ENCODE peak calls at places on chromosomes 5 and 9, in four cellular contexts. U is ovary, L is tibial nerve, Z is body of pancreas. W is an unnamed sample.

GRCh38 chr5:144203750-144204596 is 33.3 kb downstream of the KCTD16 start:
- DNase-seq in U (no peak), L (peak; percentile 87), Z (peak; percentile 70), W (no peak)

GRCh38 chr5:159286420-159287035 is 23.4 kb downstream of the UBLCP1 start:
- DNase-seq in U (no peak), L (no peak), Z (no peak), W (no peak)

GRCh38 chr5:157108961-157109360 is at the start of gene HAVCR2:
- DNase-seq in U (no peak), L (peak; percentile 47), Z (peak; percentile 21), W (peak; percentile 15)

GRCh38 chr9:79574166-79574565 is 2.4 kb downstream of the TLE4 start:
- DNase-seq in U (no peak), L (no peak), Z (no peak), W (no peak)

GRCh38 chr5:53335115-53335514 is 145.3 kb upstream of the FST start:
- DNase-seq in U (no peak), L (no peak), Z (no peak), W (no peak)

GRCh38 chr5:124740055-124740454 is 6.4 kb downstream of the ZNF608 start:
- DNase-seq in U (no peak), L (no peak), Z (no peak), W (no peak)

GRCh38 chr9:78685471-78685870 is 388.5 kb downstream of the PSAT1 start:
- DNase-seq in U (no peak), L (no peak), Z (no peak), W (no peak)

GRCh38 chr9:33172256-33172678 is 5.1 kb upstream of the B4GALT1 start:
- DNase-seq in U (no peak), L (no peak), Z (no peak), W (no peak)

GRCh38 chr5:23289162-23289561 is 218.2 kb upstream of the PRDM9 start:
- DNase-seq in U (no peak), L (no peak), Z (no peak), W (no peak)

GRCh38 chr5:69416699-69417098 is 1.8 kb downstream of the MARVELD2 start:
- DNase-seq in U (no peak), L (no peak), Z (no peak), W (no peak)
- H3K4me3 ChIP-seq in U (no peak overlapping the region), L (no peak overlapping the region), Z (no peak overlapping the region), W (no peak overlapping the region)

GRCh38 chr9:137194388-137194787 is 5.9 kb downstream of the SSNA1 start:
- DNase-seq in U (no peak), L (no peak), Z (peak; percentile 94), W (peak; percentile 77)
- H3K4me1 ChIP-seq in U (peaks cover 13% of the 10 kb centered on the region), L (peaks cover 18% of the 10 kb centered on the region), Z (peaks cover 100% of the 10 kb centered on the region), W (peaks cover 62% of the 10 kb centered on the region)

DNA sequence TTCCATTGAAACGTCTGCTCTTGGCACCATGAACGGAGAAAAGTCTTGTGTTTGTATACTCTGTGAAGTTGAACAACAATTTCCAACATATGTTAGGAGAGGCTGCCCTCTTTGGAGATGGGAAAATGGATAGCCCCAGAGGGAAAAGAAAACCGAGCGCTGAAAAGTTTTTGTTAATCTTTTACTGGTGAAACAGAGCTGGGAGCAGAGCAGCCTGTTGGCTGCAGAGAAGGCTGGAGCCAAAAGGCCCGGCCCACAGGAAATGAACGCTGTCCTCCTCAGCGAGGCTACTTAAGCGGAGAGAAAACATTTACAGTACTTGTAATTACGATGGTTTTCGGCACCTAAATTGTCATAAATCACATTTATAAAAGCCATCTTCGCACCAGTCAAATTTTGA is 129.8 kb upstream of the CNTLN start:
- DNase-seq in U (peak; percentile 50), L (no peak), Z (peak; percentile 68), W (peak; percentile 25)
- TF ChIP-seq CTCF in U (no peak), L (no peak), Z (no peak), W (no peak)

DNA sequence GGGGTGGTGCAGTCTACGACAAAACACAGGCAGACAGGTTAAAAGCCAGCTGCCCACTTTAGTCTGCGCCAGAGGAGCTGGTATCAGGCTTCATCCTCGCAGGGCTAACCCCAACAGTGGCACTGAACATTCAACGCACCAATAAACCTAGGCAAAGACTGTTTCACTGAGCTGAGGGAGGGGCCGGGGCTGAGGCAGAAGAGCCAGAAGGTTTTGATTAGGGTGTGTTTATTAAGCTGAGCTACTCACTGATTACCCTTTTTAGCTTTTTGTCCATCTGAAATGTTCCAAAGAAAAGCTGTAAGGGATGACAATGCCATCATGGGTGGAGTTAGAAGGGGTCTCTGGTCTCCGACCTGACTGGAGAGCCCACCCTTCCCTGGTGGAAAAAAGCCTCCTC is 1.4 kb downstream of the ZMYND19 start:
- DNase-seq in U (no peak), L (no peak), Z (no peak), W (no peak)
- H3K4me3 ChIP-seq in U (no peak overlapping the region), L (peak overlapping the region; percentile 76), Z (no peak overlapping the region), W (peak overlapping the region; percentile 65)

DNA sequence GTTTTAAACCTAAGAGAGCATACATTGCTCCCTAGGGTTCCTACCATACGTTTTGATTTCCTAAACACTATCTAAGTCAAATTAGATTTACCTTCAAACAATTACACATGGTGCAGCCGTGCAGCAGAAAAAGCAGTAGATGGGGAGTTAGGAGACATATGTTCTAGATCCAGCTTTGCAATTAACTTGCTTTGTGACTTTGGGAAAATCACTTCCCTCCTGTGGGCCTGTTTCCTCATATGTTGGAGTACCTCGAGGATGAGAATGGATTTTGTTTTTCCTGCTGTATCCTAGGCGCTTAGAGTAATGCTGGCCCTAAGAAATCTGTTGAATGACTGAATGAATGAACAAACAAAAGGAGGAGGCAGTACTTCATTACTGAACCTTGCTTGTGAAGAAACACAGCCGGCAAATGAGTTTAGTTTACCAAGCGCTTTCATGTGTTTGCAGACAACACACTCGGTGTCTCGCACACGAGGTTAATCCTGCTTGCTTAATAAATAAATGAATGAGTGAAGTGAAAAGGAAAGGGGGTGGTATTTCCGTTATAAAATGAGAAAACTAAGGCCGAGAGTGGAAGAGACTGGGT is 578 bp downstream of the MRPL50 start:
- DNase-seq in U (no peak), L (no peak), Z (no peak), W (no peak)
- H3K4me1 ChIP-seq in U (peaks cover 2% of the 10 kb centered on the region), L (peaks cover 24% of the 10 kb centered on the region), Z (peaks cover 67% of the 10 kb centered on the region), W (peaks cover 35% of the 10 kb centered on the region)

GRCh38 chr5:168311061-168311566 is 19.7 kb downstream of the WWC1 start:
- DNase-seq in U (no peak), L (no peak), Z (no peak), W (no peak)
- TF ChIP-seq CTCF in U (no peak), L (no peak), Z (no peak), W (no peak)

GRCh38 chr9:136660971-136661540 is 1.7 kb upstream of the EGFL7 start:
- DNase-seq in U (no peak), L (no peak), Z (no peak), W (no peak)

GRCh38 chr9:136662326-136662655 is 425 bp upstream of the EGFL7 start:
- DNase-seq in U (no peak), L (no peak), Z (no peak), W (peak; percentile 55)

GRCh38 chr9:136663311-136663679 is 579 bp downstream of the EGFL7 start:
- DNase-seq in U (no peak), L (no peak), Z (no peak), W (no peak)

GRCh38 chr9:136662656-136663310 is at the start of gene EGFL7:
- DNase-seq in U (no peak), L (no peak), Z (no peak), W (peak; percentile 91)

DNA sequence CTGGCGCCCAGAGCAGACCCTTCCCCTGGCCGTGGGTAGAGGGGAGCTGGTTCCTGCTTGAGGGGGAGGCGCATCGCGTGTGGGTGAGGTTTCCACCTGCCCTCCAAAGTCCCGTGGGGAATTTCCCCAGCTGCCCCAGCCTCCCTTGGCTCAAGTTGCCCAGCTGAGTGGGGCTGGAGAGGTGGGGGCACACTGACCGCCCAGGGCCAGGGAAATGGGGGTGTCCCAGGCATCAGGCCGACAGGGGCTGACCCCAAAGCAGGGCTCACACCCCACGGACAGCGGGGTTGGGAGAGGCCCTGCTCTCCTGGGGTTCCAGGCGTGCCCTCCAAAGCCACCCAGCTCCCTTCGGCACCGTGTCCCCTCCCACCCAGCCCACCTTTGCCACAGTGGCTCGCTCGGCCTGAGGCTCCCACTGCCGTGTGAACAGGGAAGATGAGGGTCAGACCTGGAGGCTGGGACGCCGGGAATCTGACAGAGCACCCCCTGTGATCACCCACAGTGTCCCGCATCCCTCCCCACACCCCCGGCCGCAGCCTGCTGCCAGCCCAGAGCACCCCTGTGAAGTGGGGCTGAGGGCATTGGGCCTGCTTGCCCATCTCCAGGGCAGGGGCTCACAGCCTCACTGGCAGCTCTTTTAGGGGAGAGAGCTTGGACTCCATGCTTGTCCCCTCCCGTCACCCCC is 933 bp upstream of the EGFL7 start:
- DNase-seq in U (no peak), L (no peak), Z (no peak), W (no peak)
- H3K4me3 ChIP-seq in U (no peak overlapping the region), L (no peak overlapping the region), Z (no peak overlapping the region), W (peak overlapping the region; percentile 74)

GRCh38 chr9:116382053-116382452 is 228.5 kb downstream of the PAPPA start:
- DNase-seq in U (no peak), L (no peak), Z (no peak), W (no peak)
- H3K4me1 ChIP-seq in U (no peaks in the 10 kb centered on the region), L (no peaks in the 10 kb centered on the region), Z (no peaks in the 10 kb centered on the region), W (no peaks in the 10 kb centered on the region)

W was measured in heart right ventricle.